ENCODE peak calls at places on chromosome 5, in eight cellular contexts. V is cardiac fibroblast, X is tibial artery, K is adrenal gland, N is AG10803, Y is foreskin fibroblast, I is HFF-Myc, L is psoas muscle. J is an unnamed sample.

GRCh38 chr5:147949711-147950573 is 43.6 kb upstream of the C5orf46 start:
- DNase-seq in Y (peak; percentile 16), N (peak; percentile 30), L (no peak), I (peak; percentile 11), X (no peak), K (no peak), V (peak; percentile 60), J (peak; percentile 58)

GRCh38 chr5:35029333-35029732 is 18.4 kb downstream of the AGXT2 start:
- DNase-seq in I (peak; percentile 56), L (peak; percentile 65), N (peak; percentile 62), K (no peak), X (no peak), V (peak; percentile 93), Y (peak; percentile 49), J (peak; percentile 85)

GRCh38 chr5:181109489-181110013 is 21.4 kb downstream of the OR2V1 start:
- DNase-seq in Y (no peak), I (no peak), X (no peak), V (no peak), K (no peak), N (no peak), L (no peak), J (no peak)

GRCh38 chr5:132059043-132059695 is 1.3 kb upstream of the IL3 start:
- DNase-seq in Y (no peak), K (peak; percentile 9), I (no peak), X (no peak), V (no peak), L (peak; percentile 15), N (no peak), J (no peak)

GRCh38 chr5:14081791-14082190 is 61.4 kb upstream of the TRIO start:
- DNase-seq in I (no peak), N (peak; percentile 41), Y (no peak), X (no peak), L (no peak), K (no peak), V (peak; percentile 64), J (no peak)

GRCh38 chr5:175464414-175465233 is 13.7 kb upstream of the SFXN1 start:
- DNase-seq in L (no peak), X (peak; percentile 31), Y (peak; percentile 52), V (peak; percentile 55), I (no peak), N (no peak), K (peak; percentile 40), J (no peak)

GRCh38 chr5:36721664-36722063 is 115.3 kb downstream of the SLC1A3 start:
- DNase-seq in Y (no peak), N (no peak), K (no peak), X (no peak), I (no peak), L (no peak), V (no peak), J (no peak)

GRCh38 chr5:112917453-112918005 is 4.5 kb downstream of the REEP5 start:
- DNase-seq in L (no peak), X (no peak), K (no peak), V (no peak), Y (peak; percentile 26), N (peak; percentile 55), I (no peak), J (peak; percentile 7)

GRCh38 chr5:168908207-168908606 is 329.0 kb upstream of the PANK3 start:
- DNase-seq in Y (peak; percentile 66), V (peak; percentile 54), L (no peak), I (no peak), X (no peak), K (no peak), N (peak; percentile 80), J (peak; percentile 21)

GRCh38 chr5:124704594-124705284 is 41.7 kb downstream of the ZNF608 start:
- DNase-seq in V (no peak), X (no peak), I (no peak), Y (no peak), L (no peak), N (no peak), K (no peak), J (no peak)

GRCh38 chr5:98072921-98073320 is 700.5 kb upstream of the RGMB start:
- DNase-seq in I (no peak), N (no peak), K (no peak), X (no peak), L (no peak), Y (no peak), V (no peak), J (no peak)

GRCh38 chr5:882253-883185 is 10.1 kb downstream of the BRD9 start:
- DNase-seq in K (no peak), L (no peak), N (no peak), I (no peak), X (no peak), Y (no peak), V (no peak), J (no peak)

GRCh38 chr5:5306696-5307095 is 115.8 kb upstream of the ICE1 start:
- DNase-seq in L (no peak), V (no peak), I (peak; percentile 92), N (peak; percentile 87), X (no peak), K (no peak), Y (peak; percentile 49), J (peak; percentile 31)

GRCh38 chr5:31924005-31924404 is 250.1 kb downstream of the GOLPH3 start:
- DNase-seq in K (no peak), V (no peak), L (no peak), N (no peak), Y (no peak), I (no peak), X (no peak), J (no peak)
- TF ChIP-seq CTCF in K (no peak), V (no peak), L (no peak), N (no peak), Y (no peak), I (no peak), X (no peak), J (no peak)

DNA sequence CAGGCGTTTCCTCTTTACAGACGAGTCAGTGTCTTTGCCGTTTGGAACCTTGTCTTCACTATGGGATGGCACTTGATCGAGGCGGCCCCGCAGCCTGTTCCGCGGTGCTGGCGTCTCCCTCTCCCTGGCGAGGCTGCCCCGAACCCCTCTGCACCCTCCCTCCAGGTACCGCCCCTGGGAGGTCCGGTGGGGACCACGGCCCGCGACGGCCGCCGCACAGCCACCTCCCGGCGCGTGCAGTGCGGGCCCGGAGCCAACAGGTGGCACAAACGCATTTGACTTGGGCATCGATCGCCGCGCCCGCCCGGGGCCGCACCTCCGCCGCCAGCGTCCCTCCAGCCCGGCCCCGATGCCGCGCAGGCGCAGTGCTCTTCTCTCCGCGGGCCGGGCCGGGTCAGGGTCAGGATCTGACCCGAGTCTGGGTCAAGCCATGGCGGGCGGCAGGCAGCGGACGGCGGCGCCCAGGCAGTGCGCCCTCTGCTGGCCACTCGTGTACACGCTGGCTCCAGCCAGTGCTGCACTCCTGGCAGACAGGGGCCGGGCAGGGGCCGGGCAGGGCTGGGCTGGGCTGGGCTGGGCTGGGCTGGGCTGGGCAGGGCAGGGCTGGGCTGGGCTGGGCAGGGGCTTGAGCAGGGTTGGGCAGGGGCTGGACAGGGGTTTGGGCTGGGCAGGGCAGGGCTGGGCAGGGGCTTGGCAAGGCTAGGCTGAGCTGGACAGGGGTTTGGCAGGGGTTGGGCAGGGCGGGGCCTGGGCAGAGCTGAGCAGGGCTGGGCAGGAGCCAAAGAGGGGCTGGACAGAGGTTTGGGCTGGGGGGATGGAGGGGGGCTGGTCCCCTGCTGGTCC is 155.8 kb upstream of the IRX4 start:
- DNase-seq in I (no peak), L (peak; percentile 80), K (peak; percentile 69), V (peak; percentile 21), N (peak; percentile 30), Y (peak; percentile 88), X (peak; percentile 34), J (no peak)
- H3K4me3 ChIP-seq in I (no peak overlapping the region), L (peak overlapping the region; percentile 60), K (no peak overlapping the region), V (peak overlapping the region; percentile 10), N (no peak overlapping the region), Y (no peak overlapping the region), X (peak overlapping the region; percentile 47), J (no peak overlapping the region)

DNA sequence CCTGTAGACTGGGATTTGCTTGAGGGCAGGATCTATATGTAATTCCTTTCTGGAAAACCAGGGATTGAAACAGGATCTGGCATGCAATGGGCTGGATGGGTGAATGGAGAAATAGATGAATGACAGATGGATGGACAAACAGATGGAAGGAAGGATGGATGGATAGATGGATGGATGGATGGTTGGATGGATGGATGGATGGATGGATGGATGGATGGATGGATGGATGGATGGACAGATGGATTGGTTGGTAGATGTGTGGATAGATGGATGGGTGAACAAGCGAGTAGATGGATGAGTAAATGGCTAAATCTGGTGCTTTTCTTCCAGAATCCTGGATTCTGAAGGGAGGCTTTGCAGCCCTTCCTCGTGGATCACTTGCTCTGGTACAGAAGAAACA is 162.5 kb upstream of the SMIM23 start:
- DNase-seq in K (no peak), I (no peak), V (no peak), X (no peak), L (no peak), Y (no peak), N (no peak), J (no peak)
- TF ChIP-seq CTCF in K (no peak), I (no peak), V (no peak), X (no peak), L (no peak), Y (no peak), N (no peak), J (no peak)

DNA sequence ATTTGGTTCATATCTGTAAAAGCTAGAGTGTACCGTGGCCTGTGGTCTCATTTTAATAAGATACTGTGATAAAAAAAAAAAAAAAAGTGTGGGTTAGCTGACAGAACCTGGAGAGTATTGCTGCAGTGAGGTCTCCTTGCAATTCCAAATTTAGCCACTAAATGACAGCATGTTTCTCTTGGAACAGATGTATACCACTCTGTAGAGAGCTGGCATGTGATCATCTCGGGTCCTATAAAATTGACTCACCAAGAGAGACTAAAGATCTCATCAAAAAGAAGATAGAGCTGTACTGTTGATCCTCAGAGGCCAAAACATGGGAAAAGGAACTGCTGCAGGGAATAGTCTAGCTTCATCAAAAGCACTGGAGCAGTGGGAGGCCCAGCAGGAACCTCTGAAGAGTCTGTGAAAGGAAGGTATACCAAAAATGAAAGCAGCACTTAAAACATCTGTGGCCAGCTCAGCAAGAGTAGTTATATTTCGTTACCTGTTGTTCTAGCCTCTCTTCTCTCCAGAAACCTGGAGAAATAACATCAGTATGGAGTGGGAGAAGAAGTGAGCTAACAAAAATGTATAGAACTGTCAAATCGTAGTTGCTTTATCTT is 826.8 kb downstream of the EFNA5 start:
- DNase-seq in N (no peak), I (no peak), L (no peak), V (peak; percentile 27), K (no peak), X (no peak), Y (peak; percentile 34), J (peak; percentile 21)
- H3K4me3 ChIP-seq in N (no peak overlapping the region), I (no peak overlapping the region), L (no peak overlapping the region), V (no peak overlapping the region), K (no peak overlapping the region), X (no peak overlapping the region), Y (no peak overlapping the region), J (no peak overlapping the region)

GRCh38 chr5:16464664-16465543 is 696 bp downstream of the ZNF622 start:
- DNase-seq in V (no peak), N (no peak), L (peak; percentile 57), X (no peak), K (peak; percentile 20), Y (peak; percentile 31), I (no peak), J (peak; percentile 0)
- TF ChIP-seq CTCF in V (peak; percentile 17), N (peak; percentile 15), L (no peak), X (no peak), K (no peak), Y (no peak), I (no peak), J (no peak)

J was measured in astrocyte of the spinal cord.